ENCODE peak calls at places on chromosomes 3 and 15, in six cellular contexts. One of them, this sample, is unnamed.
A peak's percentile ranks its signal among the peaks of the same experiment; 100 is the strongest.

GRCh38 chr3:196537319-196537984 is 22.3 kb upstream of the SMCO1 start:
- DNase-seq in NCI-H460: no peak
- DNase-seq in GM18507: peak; percentile 15
- DNase-seq in AG20443: peak; percentile 31
- DNase-seq in psoas muscle: peak; percentile 27
- DNase-seq in GDM1: no peak
- DNase-seq in this sample: peak; percentile 59

GRCh38 chr15:70491183-70491621 is 272.2 kb downstream of the UACA start:
- DNase-seq in GM18507: no peak
- DNase-seq in AG20443: no peak
- DNase-seq in psoas muscle: no peak
- DNase-seq in NCI-H460: no peak
- DNase-seq in GDM1: no peak
- DNase-seq in this sample: no peak

GRCh38 chr3:50388720-50389352 is 29.5 kb upstream of the TMEM115 start:
- DNase-seq in GM18507: no peak
- DNase-seq in GDM1: no peak
- DNase-seq in AG20443: no peak
- DNase-seq in NCI-H460: no peak
- DNase-seq in psoas muscle: no peak
- DNase-seq in this sample: no peak

GRCh38 chr3:47409688-47410416 is 29.0 kb downstream of the PTPN23 start:
- DNase-seq in AG20443: peak; percentile 7
- DNase-seq in NCI-H460: no peak
- DNase-seq in psoas muscle: no peak
- DNase-seq in GM18507: no peak
- DNase-seq in GDM1: no peak
- DNase-seq in this sample: no peak

GRCh38 chr3:132543016-132543739 is 53.9 kb upstream of the ACKR4 start:
- DNase-seq in AG20443: peak; percentile 64
- DNase-seq in GM18507: no peak
- DNase-seq in NCI-H460: no peak
- DNase-seq in psoas muscle: no peak
- DNase-seq in GDM1: no peak
- DNase-seq in this sample: no peak

GRCh38 chr15:78103406-78104118 is 11.2 kb downstream of the SH2D7 start:
- DNase-seq in AG20443: no peak
- DNase-seq in psoas muscle: no peak
- DNase-seq in NCI-H460: no peak
- DNase-seq in GM18507: peak; percentile 58
- DNase-seq in GDM1: peak; percentile 65
- DNase-seq in this sample: peak; percentile 62

GRCh38 chr3:58021072-58021959 is 13.1 kb downstream of the FLNB start:
- DNase-seq in psoas muscle: no peak
- DNase-seq in GDM1: no peak
- DNase-seq in NCI-H460: no peak
- DNase-seq in AG20443: no peak
- DNase-seq in GM18507: no peak
- DNase-seq in this sample: no peak

GRCh38 chr3:53109822-53110771 is 20.1 kb downstream of the RFT1 start:
- DNase-seq in GDM1: peak; percentile 30
- DNase-seq in NCI-H460: peak; percentile 46
- DNase-seq in GM18507: no peak
- DNase-seq in psoas muscle: peak; percentile 56
- DNase-seq in AG20443: peak; percentile 86
- DNase-seq in this sample: no peak

GRCh38 chr3:13528217-13528801 is 20.6 kb upstream of the FBLN2 start:
- DNase-seq in AG20443: no peak
- DNase-seq in psoas muscle: no peak
- DNase-seq in GDM1: no peak
- DNase-seq in NCI-H460: no peak
- DNase-seq in GM18507: no peak
- DNase-seq in this sample: no peak

GRCh38 chr3:192875971-192876565 is 41.6 kb downstream of the MB21D2 start:
- DNase-seq in psoas muscle: no peak
- DNase-seq in NCI-H460: no peak
- DNase-seq in GM18507: no peak
- DNase-seq in AG20443: peak; percentile 33
- DNase-seq in GDM1: no peak
- DNase-seq in this sample: no peak

GRCh38 chr15:48003447-48003846 is 117.3 kb upstream of the SLC24A5 start:
- DNase-seq in GDM1: no peak
- DNase-seq in GM18507: no peak
- DNase-seq in NCI-H460: no peak
- DNase-seq in psoas muscle: no peak
- DNase-seq in AG20443: no peak
- DNase-seq in this sample: no peak

GRCh38 chr15:89947338-89947829 is 34.6 kb upstream of the ARPIN start:
- DNase-seq in NCI-H460: no peak
- DNase-seq in psoas muscle: no peak
- DNase-seq in GDM1: no peak
- DNase-seq in AG20443: no peak
- DNase-seq in GM18507: no peak
- DNase-seq in this sample: no peak

GRCh38 chr15:45129651-45130129 is at the start of the genes DUOX1 and DUOXA1:
- DNase-seq in GM18507: no peak
- DNase-seq in AG20443: peak; percentile 75
- DNase-seq in psoas muscle: peak; percentile 47
- DNase-seq in GDM1: no peak
- DNase-seq in NCI-H460: no peak
- DNase-seq in this sample: no peak

This sample was measured in effector memory CD8-positive, alpha-beta T cell.